ENCODE peak calls at places on chromosomes 13 and 19, in six cellular contexts. One of them, this sample, is unnamed.

GRCh38 chr19:31591258-31591657 is 242.0 kb upstream of the TSHZ3 start:
- DNase-seq in stimulated activated naive CD8-positive, alpha-beta T cell treated with anti-CD3 and anti-CD28 coated beads, Interleukin-15, Interleukin-2, amounts not matched to agents 100 U/mL and 50 U/mL, for 24 hours: no peak
- DNase-seq in caudate nucleus: no peak
- DNase-seq in ELF-1: no peak
- DNase-seq in coronary artery: no peak
- DNase-seq in heart right ventricle: no peak
- DNase-seq in this sample: no peak

GRCh38 chr13:35818577-35819165 is 312.5 kb downstream of the DCLK1 start:
- DNase-seq in stimulated activated naive CD8-positive, alpha-beta T cell treated with anti-CD3 and anti-CD28 coated beads, Interleukin-15, Interleukin-2, amounts not matched to agents 100 U/mL and 50 U/mL, for 24 hours: no peak
- DNase-seq in caudate nucleus: no peak
- DNase-seq in ELF-1: no peak
- DNase-seq in coronary artery: no peak
- DNase-seq in heart right ventricle: no peak
- DNase-seq in this sample: no peak

GRCh38 chr13:97588993-97589392 is 155.0 kb downstream of the RAP2A start:
- DNase-seq in stimulated activated naive CD8-positive, alpha-beta T cell treated with anti-CD3 and anti-CD28 coated beads, Interleukin-15, Interleukin-2, amounts not matched to agents 100 U/mL and 50 U/mL, for 24 hours: no peak
- DNase-seq in caudate nucleus: no peak
- DNase-seq in ELF-1: no peak
- DNase-seq in coronary artery: no peak
- DNase-seq in heart right ventricle: no peak
- DNase-seq in this sample: no peak

GRCh38 chr13:40352385-40352778 is 314.1 kb downstream of the FOXO1 start:
- DNase-seq in stimulated activated naive CD8-positive, alpha-beta T cell treated with anti-CD3 and anti-CD28 coated beads, Interleukin-15, Interleukin-2, amounts not matched to agents 100 U/mL and 50 U/mL, for 24 hours: no peak
- DNase-seq in caudate nucleus: peak
- DNase-seq in ELF-1: no peak
- DNase-seq in coronary artery: no peak
- DNase-seq in heart right ventricle: peak
- DNase-seq in this sample: peak

GRCh38 chr19:51681286-51681956 is 11.7 kb upstream of the SPACA6 start:
- DNase-seq in stimulated activated naive CD8-positive, alpha-beta T cell treated with anti-CD3 and anti-CD28 coated beads, Interleukin-15, Interleukin-2, amounts not matched to agents 100 U/mL and 50 U/mL, for 24 hours: no peak
- DNase-seq in caudate nucleus: no peak
- DNase-seq in ELF-1: peak
- DNase-seq in coronary artery: no peak
- DNase-seq in heart right ventricle: no peak
- DNase-seq in this sample: no peak

GRCh38 chr19:2491130-2491801 is 15.3 kb downstream of the GADD45B start:
- DNase-seq in stimulated activated naive CD8-positive, alpha-beta T cell treated with anti-CD3 and anti-CD28 coated beads, Interleukin-15, Interleukin-2, amounts not matched to agents 100 U/mL and 50 U/mL, for 24 hours: no peak
- DNase-seq in caudate nucleus: no peak
- DNase-seq in ELF-1: no peak
- DNase-seq in coronary artery: no peak
- DNase-seq in heart right ventricle: no peak
- DNase-seq in this sample: peak

GRCh38 chr19:38538793-38539528 is 78.8 kb downstream of the MAP4K1 start:
- DNase-seq in stimulated activated naive CD8-positive, alpha-beta T cell treated with anti-CD3 and anti-CD28 coated beads, Interleukin-15, Interleukin-2, amounts not matched to agents 100 U/mL and 50 U/mL, for 24 hours: no peak
- DNase-seq in caudate nucleus: no peak
- DNase-seq in ELF-1: no peak
- DNase-seq in coronary artery: no peak
- DNase-seq in heart right ventricle: no peak
- DNase-seq in this sample: no peak

GRCh38 chr19:6218497-6219146 is 61.2 kb downstream of the MLLT1 start:
- DNase-seq in stimulated activated naive CD8-positive, alpha-beta T cell treated with anti-CD3 and anti-CD28 coated beads, Interleukin-15, Interleukin-2, amounts not matched to agents 100 U/mL and 50 U/mL, for 24 hours: peak
- DNase-seq in caudate nucleus: peak
- DNase-seq in ELF-1: peak
- DNase-seq in coronary artery: peak
- DNase-seq in heart right ventricle: peak
- DNase-seq in this sample: peak

GRCh38 chr13:49443327-49443688 is 556 bp downstream of the CAB39L start:
- DNase-seq in stimulated activated naive CD8-positive, alpha-beta T cell treated with anti-CD3 and anti-CD28 coated beads, Interleukin-15, Interleukin-2, amounts not matched to agents 100 U/mL and 50 U/mL, for 24 hours: no peak
- DNase-seq in caudate nucleus: no peak
- DNase-seq in ELF-1: no peak
- DNase-seq in coronary artery: no peak
- DNase-seq in heart right ventricle: no peak
- DNase-seq in this sample: no peak

GRCh38 chr19:18514800-18515682 is 6.8 kb downstream of the ELL start:
- DNase-seq in stimulated activated naive CD8-positive, alpha-beta T cell treated with anti-CD3 and anti-CD28 coated beads, Interleukin-15, Interleukin-2, amounts not matched to agents 100 U/mL and 50 U/mL, for 24 hours: no peak
- DNase-seq in caudate nucleus: peak
- DNase-seq in ELF-1: peak
- DNase-seq in coronary artery: peak
- DNase-seq in heart right ventricle: peak
- DNase-seq in this sample: peak

GRCh38 chr13:48333976-48334375 is 30.4 kb downstream of the RB1 start:
- DNase-seq in stimulated activated naive CD8-positive, alpha-beta T cell treated with anti-CD3 and anti-CD28 coated beads, Interleukin-15, Interleukin-2, amounts not matched to agents 100 U/mL and 50 U/mL, for 24 hours: no peak
- DNase-seq in caudate nucleus: no peak
- DNase-seq in ELF-1: no peak
- DNase-seq in coronary artery: no peak
- DNase-seq in heart right ventricle: no peak
- DNase-seq in this sample: no peak

GRCh38 chr13:39765801-39766463 is 110.5 kb downstream of the COG6 start:
- DNase-seq in stimulated activated naive CD8-positive, alpha-beta T cell treated with anti-CD3 and anti-CD28 coated beads, Interleukin-15, Interleukin-2, amounts not matched to agents 100 U/mL and 50 U/mL, for 24 hours: peak
- DNase-seq in caudate nucleus: peak
- DNase-seq in ELF-1: peak
- DNase-seq in coronary artery: no peak
- DNase-seq in heart right ventricle: peak
- DNase-seq in this sample: no peak

GRCh38 chr13:34897220-34897619 is 44.9 kb upstream of the NBEA start:
- DNase-seq in stimulated activated naive CD8-positive, alpha-beta T cell treated with anti-CD3 and anti-CD28 coated beads, Interleukin-15, Interleukin-2, amounts not matched to agents 100 U/mL and 50 U/mL, for 24 hours: no peak
- DNase-seq in caudate nucleus: no peak
- DNase-seq in ELF-1: no peak
- DNase-seq in coronary artery: no peak
- DNase-seq in heart right ventricle: no peak
- DNase-seq in this sample: no peak

GRCh38 chr19:53780506-53780905 is 43.6 kb downstream of the NLRP12 start:
- DNase-seq in stimulated activated naive CD8-positive, alpha-beta T cell treated with anti-CD3 and anti-CD28 coated beads, Interleukin-15, Interleukin-2, amounts not matched to agents 100 U/mL and 50 U/mL, for 24 hours: no peak
- DNase-seq in caudate nucleus: no peak
- DNase-seq in ELF-1: peak
- DNase-seq in coronary artery: no peak
- DNase-seq in heart right ventricle: no peak
- DNase-seq in this sample: no peak

This sample was measured in adrenal gland.